ENCODE peak calls at places on chromosomes 2 and 18, in five cellular contexts. F, C, W, O and H are unnamed samples.

GRCh38 chr2:231800493-231801091 is 14.3 kb downstream of the COPS7B start:
- DNase-seq in F (peak), C (no peak), W (peak), O (peak), H (peak)

GRCh38 chr18:3704556-3705162 is 254.7 kb downstream of the TGIF1 start:
- DNase-seq in F (no peak), C (no peak), W (no peak), O (no peak), H (no peak)

GRCh38 chr18:52451851-52452250 is 111.9 kb downstream of the DCC start:
- DNase-seq in F (no peak), C (no peak), W (no peak), O (no peak), H (no peak)

GRCh38 chr2:51413726-51414125 is 381.8 kb upstream of the NRXN1 start:
- DNase-seq in F (no peak), C (no peak), W (no peak), O (no peak), H (no peak)

GRCh38 chr2:144938308-144938709 is 418.4 kb upstream of the ZEB2 start:
- DNase-seq in F (peak), C (no peak), W (no peak), O (no peak), H (no peak)

GRCh38 chr2:239271471-239272255 is 129.2 kb downstream of the HDAC4 start:
- DNase-seq in F (no peak), C (no peak), W (no peak), O (no peak), H (no peak)

GRCh38 chr2:66443977-66444855 is 9.3 kb downstream of the MEIS1 start:
- DNase-seq in F (no peak), C (no peak), W (peak), O (no peak), H (no peak)

GRCh38 chr2:2875831-2876230 is 501.8 kb downstream of the EIPR1 start:
- DNase-seq in F (no peak), C (no peak), W (no peak), O (no peak), H (no peak)

GRCh38 chr2:184692137-184692734 is 93.9 kb downstream of the ZNF804A start:
- DNase-seq in F (no peak), C (no peak), W (no peak), O (no peak), H (no peak)

GRCh38 chr2:61134141-61134540 is 27.8 kb upstream of the C2orf74 start:
- DNase-seq in F (peak), C (no peak), W (no peak), O (no peak), H (no peak)

GRCh38 chr18:42883177-42883576 is 232.3 kb downstream of the RIT2 start:
- DNase-seq in F (no peak), C (no peak), W (no peak), O (no peak), H (no peak)

GRCh38 chr2:79487371-79487770 is 25.5 kb upstream of the CTNNA2 start:
- DNase-seq in F (no peak), C (no peak), W (no peak), O (no peak), H (no peak)

GRCh38 chr2:217520361-217521010 is 482.3 kb downstream of the TNS1 start:
- DNase-seq in F (no peak), C (no peak), W (no peak), O (no peak), H (no peak)

GRCh38 chr2:60550151-60550983 is 3.1 kb downstream of the BCL11A start:
- DNase-seq in F (peak), C (no peak), W (peak), O (peak), H (peak)

GRCh38 chr2:75558786-75559428 is 1.8 kb downstream of the EVA1A start:
- DNase-seq in F (no peak), C (no peak), W (no peak), O (no peak), H (no peak)

GRCh38 chr2:140990416-140990815 is 1140.4 kb downstream of the LRP1B start:
- DNase-seq in F (no peak), C (no peak), W (no peak), O (no peak), H (no peak)

GRCh38 chr2:393711-394696 is 106.1 kb upstream of the ALKAL2 start:
- DNase-seq in F (no peak), C (no peak), W (no peak), O (no peak), H (no peak)

GRCh38 chr2:218855305-218856167 is 4.1 kb upstream of the WNT6 start:
- DNase-seq in F (no peak), C (no peak), W (no peak), O (no peak), H (no peak)

GRCh38 chr2:144990661-144991060 is 470.7 kb upstream of the ZEB2 start:
- DNase-seq in F (no peak), C (no peak), W (no peak), O (no peak), H (no peak)

GRCh38 chr2:30492619-30493018 is 45.6 kb downstream of the LCLAT1 start:
- DNase-seq in F (no peak), C (no peak), W (no peak), O (no peak), H (no peak)

GRCh38 chr2:229270551-229271410 is at the start of gene PID1:
- DNase-seq in F (no peak), C (no peak), W (peak), O (no peak), H (no peak)

DNA sequence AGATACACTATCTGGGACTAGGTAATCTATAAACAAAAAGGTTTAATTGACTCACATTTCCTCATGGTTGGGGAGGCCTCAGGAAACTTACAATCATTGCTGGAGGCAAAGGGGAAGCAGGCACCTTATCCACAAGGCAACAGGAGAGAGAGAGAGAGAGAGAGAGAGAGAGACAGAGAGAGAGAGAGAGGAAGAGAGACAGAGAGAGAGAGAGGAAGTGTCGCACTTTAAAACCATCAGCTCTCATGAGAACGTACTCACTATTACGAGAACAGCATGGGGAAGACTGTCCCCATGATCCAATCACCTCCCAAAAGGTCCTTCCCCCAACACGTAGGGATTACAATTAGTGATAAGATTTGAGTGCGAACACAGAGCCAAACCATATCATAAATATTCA is 253.5 kb upstream of the TRIB2 start:
- DNase-seq in F (no peak), C (no peak), W (no peak), O (no peak), H (no peak)
- TF ChIP-seq SP1 in F (no peak), C (no peak), W (no peak), O (no peak), H (no peak)

GRCh38 chr2:150911766-150912280 is 349.8 kb downstream of the RBM43 start:
- DNase-seq in F (peak), C (no peak), W (no peak), O (no peak), H (no peak)
- TF ChIP-seq POLR2AphosphoS5 in F (no peak), C (no peak), W (no peak), O (no peak), H (no peak)

DNA sequence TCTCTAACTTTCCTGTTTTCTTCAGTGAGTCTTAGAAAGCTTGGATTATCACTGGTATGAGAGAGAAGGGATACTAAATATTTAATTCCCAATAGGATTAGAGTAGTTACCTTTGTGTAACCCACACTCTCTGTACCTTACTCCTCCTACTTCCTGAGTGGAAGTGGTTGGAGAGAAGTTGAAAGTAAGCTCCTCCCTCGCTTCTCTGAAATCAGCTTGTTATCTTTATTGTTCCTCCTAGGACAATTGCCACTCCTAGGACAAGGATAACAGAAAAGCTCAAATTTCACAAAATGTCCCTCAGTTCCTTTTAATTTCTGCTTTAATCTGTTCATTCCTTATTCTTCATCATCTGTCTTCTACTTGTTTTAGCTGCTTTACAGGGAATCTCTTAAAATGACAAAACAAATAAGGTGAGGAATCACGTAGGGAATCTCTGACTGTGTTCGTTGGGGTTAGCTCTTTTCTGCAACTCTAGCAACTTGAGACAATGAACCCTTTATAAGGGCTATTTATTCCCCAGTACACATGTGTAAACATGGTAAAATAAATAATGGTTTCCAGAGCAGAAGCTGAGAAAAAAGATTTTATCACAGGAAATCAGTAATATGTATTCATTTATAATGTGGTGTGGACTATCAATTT is 8.6 kb downstream of the ITPRID2 start:
- DNase-seq in F (peak), C (no peak), W (no peak), O (no peak), H (no peak)
- TF ChIP-seq ZNF274 in F (no peak), C (no peak), W (no peak), O (no peak), H (no peak)

GRCh38 chr2:120863661-120864320 is 128.1 kb downstream of the GLI2 start:
- DNase-seq in F (no peak), C (no peak), W (no peak), O (peak), H (peak)
- TF ChIP-seq SP1 in F (no peak), C (no peak), W (no peak), O (no peak), H (peak)

GRCh38 chr2:235165136-235165535 is 213.3 kb downstream of the SH3BP4 start:
- DNase-seq in F (no peak), C (no peak), W (no peak), O (no peak), H (no peak)
- TF ChIP-seq POLR2AphosphoS5 in F (no peak), C (no peak), W (no peak), O (no peak), H (no peak)

GRCh38 chr18:60146220-60146960 is 226.2 kb downstream of the MC4R start:
- DNase-seq in F (no peak), C (no peak), W (no peak), O (peak), H (no peak)

GRCh38 chr18:60145776-60146175 is 226.8 kb downstream of the MC4R start:
- DNase-seq in F (no peak), C (no peak), W (no peak), O (no peak), H (no peak)

GRCh38 chr18:60147326-60147725 is 225.2 kb downstream of the MC4R start:
- DNase-seq in F (no peak), C (no peak), W (no peak), O (no peak), H (no peak)
- TF ChIP-seq ZNF274 in F (no peak), C (no peak), W (no peak), O (no peak), H (no peak)

GRCh38 chr18:27413495-27414401 is 228.6 kb upstream of the CHST9 start:
- DNase-seq in F (no peak), C (no peak), W (no peak), O (no peak), H (no peak)
- TF ChIP-seq SP1 in F (no peak), C (no peak), W (no peak), O (no peak), H (no peak)

GRCh38 chr18:24976502-24976901 is 375.5 kb downstream of the ZNF521 start:
- DNase-seq in F (no peak), C (no peak), W (no peak), O (no peak), H (no peak)

GRCh38 chr18:24979223-24979622 is 372.7 kb downstream of the ZNF521 start:
- DNase-seq in F (no peak), C (no peak), W (no peak), O (no peak), H (no peak)

GRCh38 chr18:24972577-24972976 is 379.4 kb downstream of the ZNF521 start:
- DNase-seq in F (no peak), C (no peak), W (no peak), O (no peak), H (no peak)

DNA sequence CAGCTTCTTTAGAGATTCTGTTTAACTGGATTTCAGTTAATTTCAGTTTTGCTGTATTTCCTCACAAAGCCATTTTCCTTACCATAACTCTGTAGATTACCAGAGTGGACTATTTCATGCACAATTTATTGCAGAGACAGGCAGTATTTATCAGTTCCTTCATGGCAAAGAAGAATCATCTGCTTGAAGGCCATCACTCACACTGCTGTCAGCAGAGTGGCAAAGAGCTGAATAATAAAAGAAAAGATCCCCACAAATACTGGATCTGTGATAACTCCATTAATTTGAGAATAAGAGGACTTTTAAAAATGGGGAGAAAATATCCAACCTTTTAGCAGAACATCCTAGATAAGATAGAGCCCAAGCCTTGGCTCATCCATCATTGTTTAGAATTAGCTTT is 376.5 kb downstream of the ZNF521 start:
- DNase-seq in F (no peak), C (no peak), W (no peak), O (no peak), H (no peak)
- TF ChIP-seq POLR2AphosphoS5 in F (no peak), C (no peak), W (no peak), O (no peak), H (no peak)